ENCODE peak calls at places on chromosome 19, in eight cellular contexts. O is COLO829; W is activated T-cell treated with anti-CD3 and anti-CD28 coated beads, Interleukin-2, amount 50 U/mL, for 72 hours; Q is effector memory CD8-positive, alpha-beta T cell; P is GM23338; V is fibroblast of lung; A is fibroblast of the aortic adventitia; S is hippocampal formation. B is an unnamed sample.
A peak's percentile ranks its signal among the peaks of the same experiment; 100 is the strongest.

GRCh38 chr19:2695288-2695866 is 7.1 kb downstream of the GNG7 start:
- DNase-seq in O (peak; percentile 78), W (no peak), Q (no peak), P (no peak), V (no peak), A (no peak), S (peak; percentile 93), B (peak; percentile 93)

GRCh38 chr19:52734340-52734892 is 428 bp downstream of the ZNF611 start:
- DNase-seq in O (no peak), W (peak; percentile 26), Q (no peak), P (peak; percentile 39), V (peak; percentile 22), A (peak; percentile 11), S (peak; percentile 49), B (peak; percentile 12)

GRCh38 chr19:40756502-40757110 is 5.6 kb downstream of the SNRPA start:
- DNase-seq in O (no peak), W (peak; percentile 63), Q (peak; percentile 18), P (no peak), V (no peak), A (no peak), S (no peak), B (no peak)

GRCh38 chr19:22422220-22422619 is at the start of gene ZNF98:
- DNase-seq in O (no peak), W (no peak), Q (no peak), P (no peak), V (no peak), A (no peak), S (no peak), B (no peak)

GRCh38 chr19:49846408-49846807 is 4.6 kb upstream of the PTOV1 start:
- DNase-seq in O (no peak), W (no peak), Q (no peak), P (no peak), V (no peak), A (no peak), S (no peak), B (no peak)

GRCh38 chr19:4015705-4016402 is 8.3 kb downstream of the PIAS4 start:
- DNase-seq in O (no peak), W (no peak), Q (no peak), P (no peak), V (no peak), A (no peak), S (no peak), B (no peak)

GRCh38 chr19:5122671-5123409 is 153.9 kb downstream of the KDM4B start:
- DNase-seq in O (no peak), W (no peak), Q (no peak), P (no peak), V (no peak), A (no peak), S (no peak), B (no peak)

GRCh38 chr19:2042485-2043268 is 8.4 kb downstream of the MKNK2 start:
- DNase-seq in O (no peak), W (no peak), Q (no peak), P (peak; percentile 54), V (no peak), A (no peak), S (no peak), B (no peak)

GRCh38 chr19:4374451-4375163 is 25.7 kb downstream of the SH3GL1 start:
- DNase-seq in O (no peak), W (no peak), Q (no peak), P (no peak), V (peak; percentile 86), A (peak; percentile 92), S (no peak), B (no peak)

B was measured in foreskin melanocyte.